ENCODE peak calls at places on chromosomes 1 and 21, in five cellular contexts. T is ovary, G is left lung, F is heart right ventricle, N is sigmoid colon. B is an unnamed sample.

GRCh38 chr1:201745023-201745422 is 83.9 kb upstream of the IPO9 start:
- DNase-seq in T (no peak), G (no peak), F (no peak), N (no peak), B (no peak)

GRCh38 chr21:46124083-46124925 is 26.4 kb downstream of the COL6A2 start:
- DNase-seq in T (peak), G (peak), F (no peak), N (peak), B (no peak)

GRCh38 chr1:22471610-22472009 is 20.0 kb downstream of the ZBTB40 start:
- DNase-seq in T (no peak), G (no peak), F (no peak), N (no peak), B (peak)

GRCh38 chr1:195584870-195585624 is 1023.2 kb downstream of the KCNT2 start:
- DNase-seq in T (no peak), G (no peak), F (no peak), N (no peak), B (no peak)

GRCh38 chr21:37071561-37072238 is 1.2 kb downstream of the PIGP start:
- DNase-seq in T (peak), G (peak), F (peak), N (peak), B (peak)

GRCh38 chr1:186722711-186723309 is 42.6 kb upstream of the PTGS2 start:
- DNase-seq in T (no peak), G (no peak), F (no peak), N (no peak), B (peak)

GRCh38 chr1:84941843-84942242 is 48.8 kb upstream of the LPAR3 start:
- DNase-seq in T (no peak), G (no peak), F (no peak), N (no peak), B (no peak)

GRCh38 chr1:214857716-214858115 is 224.8 kb upstream of the KCNK2 start:
- DNase-seq in T (no peak), G (no peak), F (no peak), N (no peak), B (no peak)

GRCh38 chr1:110800079-110800478 is 72.9 kb upstream of the CD53 start:
- DNase-seq in T (no peak), G (no peak), F (no peak), N (no peak), B (no peak)

GRCh38 chr1:8095584-8095983 is 69.5 kb upstream of the ERRFI1 start:
- DNase-seq in T (no peak), G (no peak), F (no peak), N (no peak), B (no peak)

GRCh38 chr1:232556336-232556735 is 73.6 kb downstream of the SIPA1L2 start:
- DNase-seq in T (no peak), G (no peak), F (no peak), N (no peak), B (no peak)

GRCh38 chr1:232557096-232557495 is 72.8 kb downstream of the SIPA1L2 start:
- DNase-seq in T (no peak), G (no peak), F (no peak), N (no peak), B (no peak)

GRCh38 chr1:232553809-232554208 is 76.1 kb downstream of the SIPA1L2 start:
- DNase-seq in T (no peak), G (no peak), F (no peak), N (no peak), B (no peak)

GRCh38 chr1:232554431-232554830 is 75.5 kb downstream of the SIPA1L2 start:
- DNase-seq in T (no peak), G (no peak), F (no peak), N (no peak), B (no peak)

GRCh38 chr1:232555581-232556189 is 74.2 kb downstream of the SIPA1L2 start:
- DNase-seq in T (no peak), G (no peak), F (no peak), N (no peak), B (no peak)
- H3K4me3 ChIP-seq in T (no peak), G (no peak), F (no peak), N (no peak), B (no peak)

GRCh38 chr21:34133802-34134201 is 60.4 kb downstream of the MRPS6 start:
- DNase-seq in T (no peak), G (no peak), F (no peak), N (no peak), B (no peak)
- TF ChIP-seq CTCF in T (no peak), G (peak), F (peak), N (peak), B (peak)

GRCh38 chr1:43551396-43551888 is 20.8 kb downstream of the PTPRF start:
- DNase-seq in T (no peak), G (no peak), F (no peak), N (no peak), B (no peak)

GRCh38 chr1:43549921-43550597 is 19.4 kb downstream of the PTPRF start:
- DNase-seq in T (peak), G (peak), F (peak), N (peak), B (no peak)

GRCh38 chr1:43552059-43552742 is 21.5 kb downstream of the PTPRF start:
- DNase-seq in T (no peak), G (no peak), F (no peak), N (no peak), B (no peak)

GRCh38 chr1:43552813-43553212 is 22.1 kb downstream of the PTPRF start:
- DNase-seq in T (peak), G (peak), F (peak), N (peak), B (no peak)

GRCh38 chr1:43550598-43551246 is 20.0 kb downstream of the PTPRF start:
- DNase-seq in T (no peak), G (no peak), F (no peak), N (no peak), B (no peak)
- H3K4me3 ChIP-seq in T (peak), G (peak), F (no peak), N (no peak), B (no peak)

GRCh38 chr1:17984510-17985085 is 123.0 kb upstream of the IGSF21 start:
- DNase-seq in T (no peak), G (no peak), F (no peak), N (no peak), B (peak)
- TF ChIP-seq CTCF in T (no peak), G (peak), F (peak), N (peak), B (peak)

B was measured in BE2C.